ENCODE peak calls at places on chromosomes 16 and 17, in four cellular contexts. One of them, this sample, is unnamed.

GRCh38 chr16:85112364-85112763 is at the start of gene CIBAR2:
- DNase-seq in IMR-90: no peak
- DNase-seq in H54: peak; percentile 54
- DNase-seq in lower leg skin: no peak
- DNase-seq in this sample: no peak

GRCh38 chr16:49273771-49274170 is 7.9 kb downstream of the CBLN1 start:
- DNase-seq in IMR-90: no peak
- DNase-seq in lower leg skin: no peak
- DNase-seq in H54: no peak
- DNase-seq in this sample: peak; percentile 58

GRCh38 chr17:10557422-10557821 is 8.0 kb upstream of the MYH2 start:
- DNase-seq in lower leg skin: no peak
- DNase-seq in IMR-90: no peak
- DNase-seq in H54: no peak
- DNase-seq in this sample: no peak

GRCh38 chr17:35286120-35286781 is 43.4 kb downstream of the SLFN5 start:
- DNase-seq in IMR-90: peak; percentile 20
- DNase-seq in H54: no peak
- DNase-seq in lower leg skin: no peak
- DNase-seq in this sample: no peak

GRCh38 chr16:54342966-54343365 is 56.4 kb upstream of the IRX3 start:
- DNase-seq in IMR-90: no peak
- DNase-seq in H54: no peak
- DNase-seq in lower leg skin: no peak
- DNase-seq in this sample: no peak

GRCh38 chr16:2325791-2326190 is 14.7 kb downstream of the ABCA3 start:
- DNase-seq in H54: no peak
- DNase-seq in lower leg skin: no peak
- DNase-seq in IMR-90: no peak
- DNase-seq in this sample: no peak

GRCh38 chr17:29929006-29929543 is 953 bp downstream of the SSH2 start:
- DNase-seq in H54: no peak
- DNase-seq in lower leg skin: peak; percentile 14
- DNase-seq in IMR-90: no peak
- DNase-seq in this sample: no peak

GRCh38 chr17:43169561-43170139 is 1.4 kb upstream of the NBR1 start:
- DNase-seq in IMR-90: peak; percentile 26
- DNase-seq in H54: peak; percentile 17
- DNase-seq in lower leg skin: peak; percentile 26
- DNase-seq in this sample: no peak

GRCh38 chr17:28481081-28481571 is 7.7 kb downstream of the SLC13A2 start:
- DNase-seq in lower leg skin: no peak
- DNase-seq in IMR-90: no peak
- DNase-seq in H54: no peak
- DNase-seq in this sample: no peak

GRCh38 chr17:28482551-28483199 is 9.2 kb downstream of the SLC13A2 start:
- DNase-seq in H54: no peak
- DNase-seq in lower leg skin: no peak
- DNase-seq in IMR-90: no peak
- DNase-seq in this sample: no peak

GRCh38 chr17:28480278-28480677 is 6.8 kb downstream of the SLC13A2 start:
- DNase-seq in IMR-90: no peak
- DNase-seq in H54: no peak
- DNase-seq in lower leg skin: no peak
- DNase-seq in this sample: no peak

GRCh38 chr17:28485049-28485448 is 11.6 kb downstream of the SLC13A2 start:
- DNase-seq in IMR-90: no peak
- DNase-seq in lower leg skin: no peak
- DNase-seq in H54: no peak
- DNase-seq in this sample: no peak

GRCh38 chr17:28484296-28484695 is 10.9 kb downstream of the SLC13A2 start:
- DNase-seq in IMR-90: no peak
- DNase-seq in lower leg skin: no peak
- DNase-seq in H54: no peak
- DNase-seq in this sample: no peak
- TF ChIP-seq POLR2A in IMR-90: no peak
- TF ChIP-seq POLR2A in lower leg skin: no peak
- TF ChIP-seq POLR2A in H54: no peak
- TF ChIP-seq POLR2A in this sample: no peak

DNA sequence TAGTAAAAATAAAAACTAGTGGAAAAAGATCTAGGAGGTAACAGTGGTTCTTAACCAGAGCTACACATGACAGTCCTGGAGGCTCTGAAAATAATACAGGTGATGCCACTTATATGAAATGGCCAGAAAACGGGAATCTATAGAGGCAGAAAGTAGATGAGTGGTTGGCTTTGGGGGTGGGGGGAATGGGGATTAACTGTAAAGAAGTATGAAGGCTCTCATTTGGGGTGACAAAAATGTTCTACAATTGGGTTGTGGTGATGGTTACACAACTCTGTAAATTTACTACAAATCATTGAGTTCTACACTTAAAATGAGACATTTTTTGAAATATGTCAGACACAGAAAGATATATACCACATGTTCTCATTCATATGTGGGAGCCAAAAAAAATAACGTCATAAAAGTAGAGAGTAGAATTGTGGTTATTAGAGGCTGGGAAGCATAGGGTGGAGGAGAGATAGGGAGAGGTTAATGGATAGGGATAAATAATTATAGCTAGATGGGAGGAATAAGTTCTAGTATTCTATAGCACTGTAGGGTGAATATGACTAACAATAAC is 25.7 kb downstream of the ARHGAP17 start:
- DNase-seq in lower leg skin: no peak
- DNase-seq in IMR-90: peak; percentile 28
- DNase-seq in H54: no peak
- DNase-seq in this sample: no peak
- TF ChIP-seq POLR2A in lower leg skin: no peak
- TF ChIP-seq POLR2A in IMR-90: no peak
- TF ChIP-seq POLR2A in H54: no peak
- TF ChIP-seq POLR2A in this sample: no peak

GRCh38 chr17:79027274-79027924 is 3.4 kb downstream of the C1QTNF1 start:
- DNase-seq in H54: no peak
- DNase-seq in lower leg skin: no peak
- DNase-seq in IMR-90: no peak
- DNase-seq in this sample: no peak

GRCh38 chr17:79024901-79025737 is 1.1 kb downstream of the C1QTNF1 start:
- DNase-seq in H54: no peak
- DNase-seq in lower leg skin: no peak
- DNase-seq in IMR-90: no peak
- DNase-seq in this sample: no peak

GRCh38 chr17:79027925-79028491 is 4.0 kb downstream of the C1QTNF1 start:
- DNase-seq in IMR-90: no peak
- DNase-seq in lower leg skin: no peak
- DNase-seq in H54: peak; percentile 66
- DNase-seq in this sample: no peak

GRCh38 chr17:79028496-79029326 is 4.7 kb downstream of the C1QTNF1 start:
- DNase-seq in lower leg skin: no peak
- DNase-seq in IMR-90: no peak
- DNase-seq in H54: no peak
- DNase-seq in this sample: no peak

DNA sequence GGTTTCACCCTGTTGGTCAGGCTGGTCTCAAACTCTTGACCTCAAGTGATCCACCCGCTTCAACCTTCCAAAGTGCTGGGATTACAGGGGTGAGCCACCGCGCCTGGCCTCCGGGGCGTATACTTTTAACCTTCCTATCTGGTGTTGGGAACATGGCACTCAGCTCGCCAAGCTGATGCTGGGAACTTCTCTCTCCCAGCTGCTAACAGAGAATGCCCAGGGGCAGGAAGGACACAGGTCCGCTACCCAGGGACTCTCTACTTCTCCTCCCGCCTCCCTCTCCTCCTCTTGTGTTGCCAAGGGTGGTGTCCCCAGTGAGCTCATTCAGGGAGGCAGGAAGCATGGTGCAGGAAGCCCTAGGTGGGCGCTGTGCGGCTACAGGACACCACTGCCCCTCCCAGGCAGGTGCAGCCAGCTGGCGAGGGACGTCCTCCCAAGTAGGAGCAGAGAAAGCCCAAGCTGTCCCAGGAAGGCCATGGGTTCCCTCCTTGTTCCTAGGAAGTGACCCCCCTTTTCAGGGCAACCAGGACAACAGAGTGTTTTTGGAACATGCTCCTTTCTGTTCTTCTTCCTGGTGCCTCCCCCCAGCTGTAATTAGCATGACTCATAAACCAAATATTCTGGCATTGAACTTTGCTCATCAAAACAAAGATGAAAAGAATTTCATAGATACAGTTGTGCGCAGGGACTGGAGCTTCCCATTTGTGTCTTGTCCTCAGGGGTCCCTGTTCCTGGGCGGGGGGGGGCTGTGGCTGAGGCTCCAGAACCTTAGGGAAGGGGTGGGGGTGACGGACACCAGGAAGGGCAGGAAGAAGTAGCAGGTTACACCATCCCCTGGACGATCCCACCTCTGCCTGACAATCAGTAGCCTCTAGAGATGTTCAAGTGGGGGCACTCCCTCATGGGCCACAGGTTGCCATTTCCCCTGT is 2.6 kb downstream of the C1QTNF1 start:
- DNase-seq in IMR-90: peak; percentile 68
- DNase-seq in lower leg skin: no peak
- DNase-seq in H54: peak; percentile 77
- DNase-seq in this sample: no peak
- TF ChIP-seq POLR2A in IMR-90: no peak
- TF ChIP-seq POLR2A in lower leg skin: no peak
- TF ChIP-seq POLR2A in H54: no peak
- TF ChIP-seq POLR2A in this sample: no peak

DNA sequence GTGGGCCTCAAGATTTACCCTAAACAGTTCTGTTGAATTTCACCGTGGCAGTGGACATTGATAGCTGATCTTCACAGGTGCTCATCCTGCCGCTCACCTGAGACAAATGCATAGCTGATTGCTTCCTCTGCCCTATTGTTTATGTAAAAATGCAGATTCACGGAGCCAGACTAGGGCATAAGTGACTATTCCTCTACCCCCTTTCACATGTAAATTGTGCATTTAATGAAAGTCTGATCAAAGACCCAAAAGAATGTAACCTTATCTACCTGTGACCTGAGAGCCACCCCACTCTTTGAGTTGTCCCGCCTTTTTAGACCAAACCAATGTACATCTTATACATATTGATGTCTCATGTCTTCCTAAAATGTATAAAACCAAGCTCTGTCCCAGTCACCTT is 312.4 kb upstream of the CDH5 start:
- DNase-seq in H54: no peak
- DNase-seq in IMR-90: no peak
- DNase-seq in lower leg skin: peak; percentile 4
- DNase-seq in this sample: peak; percentile 16
- TF ChIP-seq POLR2A in H54: no peak
- TF ChIP-seq POLR2A in IMR-90: no peak
- TF ChIP-seq POLR2A in lower leg skin: no peak
- TF ChIP-seq POLR2A in this sample: no peak

GRCh38 chr17:2062571-2063183 is 7.8 kb downstream of the HIC1 start:
- DNase-seq in IMR-90: peak; percentile 49
- DNase-seq in lower leg skin: no peak
- DNase-seq in H54: no peak
- DNase-seq in this sample: no peak
- TF ChIP-seq POLR2A in IMR-90: peak; percentile 41
- TF ChIP-seq POLR2A in lower leg skin: no peak
- TF ChIP-seq POLR2A in H54: no peak
- TF ChIP-seq POLR2A in this sample: no peak

GRCh38 chr17:67376892-67377726 is at the start of gene PITPNC1:
- DNase-seq in IMR-90: peak; percentile 86
- DNase-seq in lower leg skin: peak; percentile 70
- DNase-seq in H54: peak; percentile 80
- DNase-seq in this sample: peak; percentile 93

GRCh38 chr17:67376509-67376891 is 581 bp upstream of the PITPNC1 start:
- DNase-seq in H54: no peak
- DNase-seq in IMR-90: peak; percentile 59
- DNase-seq in lower leg skin: no peak
- DNase-seq in this sample: peak; percentile 92

GRCh38 chr17:67378444-67379250 is 1.6 kb downstream of the PITPNC1 start:
- DNase-seq in IMR-90: peak; percentile 82
- DNase-seq in lower leg skin: peak; percentile 47
- DNase-seq in H54: peak; percentile 84
- DNase-seq in this sample: no peak

GRCh38 chr17:67379251-67379630 is 2.2 kb downstream of the PITPNC1 start:
- DNase-seq in IMR-90: no peak
- DNase-seq in lower leg skin: no peak
- DNase-seq in H54: no peak
- DNase-seq in this sample: no peak

DNA sequence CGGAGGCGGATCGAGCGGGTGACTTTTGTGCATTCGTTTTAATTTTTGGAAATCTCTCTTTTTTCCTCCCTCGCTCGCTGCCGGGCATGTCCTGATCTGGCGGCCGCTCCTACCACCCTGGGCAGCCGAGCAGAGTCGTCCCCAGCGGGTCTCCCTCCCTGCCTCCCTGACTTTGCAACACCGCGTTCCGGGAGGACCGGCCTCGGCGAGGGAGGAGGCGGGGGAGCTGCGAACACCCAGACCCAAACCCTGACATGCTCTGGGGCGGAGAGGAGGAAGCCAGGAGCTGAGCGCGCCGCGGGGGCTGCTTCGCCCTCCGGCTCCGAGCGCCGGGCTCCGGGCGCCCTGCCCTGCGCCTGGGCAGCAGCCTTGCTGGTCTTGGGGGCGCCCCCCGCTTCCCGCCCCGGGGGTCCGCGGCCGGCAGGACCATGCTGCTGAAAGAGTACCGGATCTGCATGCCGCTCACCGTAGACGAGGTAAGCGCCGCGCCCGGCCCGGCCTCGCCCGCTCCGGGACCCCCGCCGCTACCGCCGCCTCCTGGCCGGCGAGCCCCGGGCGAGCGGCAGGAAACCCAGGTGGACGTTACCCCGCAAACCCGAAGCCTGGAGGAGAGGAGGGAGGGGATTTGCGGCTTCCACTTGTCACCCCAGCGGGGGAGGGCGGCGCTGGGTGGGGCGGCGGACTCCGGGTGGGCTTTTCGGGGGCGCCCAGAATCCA is 804 bp downstream of the PITPNC1 start:
- DNase-seq in lower leg skin: peak; percentile 25
- DNase-seq in H54: peak; percentile 46
- DNase-seq in IMR-90: peak; percentile 35
- DNase-seq in this sample: no peak
- TF ChIP-seq POLR2A in lower leg skin: no peak
- TF ChIP-seq POLR2A in H54: no peak
- TF ChIP-seq POLR2A in IMR-90: no peak
- TF ChIP-seq POLR2A in this sample: no peak

DNA sequence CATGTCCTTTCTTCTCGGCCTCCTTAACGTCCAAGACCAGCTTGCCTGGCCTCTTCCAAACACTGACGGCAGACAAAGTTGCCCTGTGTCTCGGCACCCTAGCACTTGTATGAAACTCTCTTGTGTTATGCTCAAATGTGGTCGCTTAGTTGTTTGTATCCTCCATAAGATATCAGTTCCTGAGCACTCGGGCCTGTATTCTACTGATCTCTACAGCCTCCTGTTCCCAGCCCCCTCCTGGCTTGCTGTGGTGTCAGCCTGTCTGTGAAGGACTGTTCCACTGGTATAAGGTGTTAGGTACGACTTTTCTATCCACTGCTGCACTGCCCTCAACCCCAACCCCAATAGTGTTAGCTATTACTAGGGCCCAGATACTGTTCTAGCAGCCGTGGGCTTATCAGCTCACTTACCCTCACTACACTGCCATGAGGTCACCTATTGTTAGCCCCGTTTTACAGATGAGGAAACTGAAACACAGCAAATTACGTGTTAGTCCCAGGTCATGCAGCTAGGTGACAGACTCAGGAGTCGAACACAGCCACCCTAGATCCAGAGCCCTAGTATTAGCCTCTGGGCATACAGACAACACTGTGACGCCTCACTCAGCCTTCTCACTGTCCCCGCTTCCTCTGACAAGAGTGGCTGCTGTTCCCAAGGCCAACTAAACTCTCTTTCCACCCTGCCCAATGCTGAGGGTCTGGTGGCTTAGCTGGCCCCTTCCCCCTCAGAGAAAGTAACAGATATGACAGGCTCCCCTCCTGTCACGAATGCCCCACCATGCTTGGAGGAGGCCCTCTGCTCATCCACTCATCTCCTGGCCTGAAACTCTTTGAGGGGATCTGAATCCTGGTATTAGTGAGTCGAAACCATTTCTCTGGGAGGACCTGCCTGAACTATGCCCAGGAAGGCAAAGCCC is 25.6 kb upstream of the ZNF652 start:
- DNase-seq in H54: no peak
- DNase-seq in IMR-90: no peak
- DNase-seq in lower leg skin: no peak
- DNase-seq in this sample: no peak
- TF ChIP-seq POLR2A in H54: no peak
- TF ChIP-seq POLR2A in IMR-90: no peak
- TF ChIP-seq POLR2A in lower leg skin: no peak
- TF ChIP-seq POLR2A in this sample: no peak